ENCODE peak calls at places on chromosomes 4 and X, in five cellular contexts. One of them, this sample, is unnamed.

GRCh38 chr4:157012781-157013180 is 41.2 kb upstream of the PDGFC start:
- DNase-seq in ovary: no peak
- DNase-seq in sigmoid colon: no peak
- DNase-seq in suprapubic skin: no peak
- DNase-seq in SK-N-SH: no peak
- DNase-seq in this sample: no peak

GRCh38 chrX:131741103-131741581 is 197.3 kb downstream of the OR13H1 start:
- DNase-seq in ovary: peak; percentile 92
- DNase-seq in sigmoid colon: peak; percentile 94
- DNase-seq in suprapubic skin: peak; percentile 85
- DNase-seq in SK-N-SH: peak; percentile 48
- DNase-seq in this sample: peak; percentile 91

GRCh38 chrX:138877746-138878145 is 166.2 kb upstream of the FGF13 start:
- DNase-seq in ovary: no peak
- DNase-seq in sigmoid colon: no peak
- DNase-seq in suprapubic skin: no peak
- DNase-seq in SK-N-SH: no peak
- DNase-seq in this sample: no peak

GRCh38 chrX:153813161-153813560 is 17.2 kb downstream of the PDZD4 start:
- DNase-seq in ovary: no peak
- DNase-seq in sigmoid colon: no peak
- DNase-seq in suprapubic skin: no peak
- DNase-seq in SK-N-SH: no peak
- DNase-seq in this sample: no peak

GRCh38 chrX:153426204-153426603 is 14.9 kb downstream of the ZFP92 start:
- DNase-seq in ovary: no peak
- DNase-seq in sigmoid colon: no peak
- DNase-seq in suprapubic skin: no peak
- DNase-seq in SK-N-SH: no peak
- DNase-seq in this sample: no peak

GRCh38 chr4:147994076-147994475 is 262.2 kb downstream of the ARHGAP10 start:
- DNase-seq in ovary: no peak
- DNase-seq in sigmoid colon: no peak
- DNase-seq in suprapubic skin: no peak
- DNase-seq in SK-N-SH: no peak
- DNase-seq in this sample: no peak

GRCh38 chr4:159906051-159906450 is 803.2 kb downstream of the RAPGEF2 start:
- DNase-seq in ovary: no peak
- DNase-seq in sigmoid colon: no peak
- DNase-seq in suprapubic skin: no peak
- DNase-seq in SK-N-SH: no peak
- DNase-seq in this sample: no peak

GRCh38 chrX:20988118-20988517 is 386.1 kb upstream of the CNKSR2 start:
- DNase-seq in ovary: no peak
- DNase-seq in sigmoid colon: no peak
- DNase-seq in suprapubic skin: no peak
- DNase-seq in SK-N-SH: no peak
- DNase-seq in this sample: no peak

GRCh38 chrX:40949071-40949470 is 136.2 kb upstream of the USP9X start:
- DNase-seq in ovary: no peak
- DNase-seq in sigmoid colon: no peak
- DNase-seq in suprapubic skin: no peak
- DNase-seq in SK-N-SH: no peak
- DNase-seq in this sample: no peak

GRCh38 chr4:113700602-113701150 is 60.9 kb downstream of the CAMK2D start:
- DNase-seq in ovary: no peak
- DNase-seq in sigmoid colon: no peak
- DNase-seq in suprapubic skin: no peak
- DNase-seq in SK-N-SH: no peak
- DNase-seq in this sample: no peak

GRCh38 chr4:186717556-186717955 is 6.1 kb downstream of the FAT1 start:
- DNase-seq in ovary: no peak
- DNase-seq in sigmoid colon: no peak
- DNase-seq in suprapubic skin: no peak
- DNase-seq in SK-N-SH: no peak
- DNase-seq in this sample: no peak

GRCh38 chr4:139281212-139281611 is 1.2 kb upstream of the MGARP start:
- DNase-seq in ovary: no peak
- DNase-seq in sigmoid colon: no peak
- DNase-seq in suprapubic skin: no peak
- DNase-seq in SK-N-SH: no peak
- DNase-seq in this sample: no peak

GRCh38 chr4:182808673-182809416 is 108.3 kb downstream of the DCTD start:
- DNase-seq in ovary: no peak
- DNase-seq in sigmoid colon: no peak
- DNase-seq in suprapubic skin: no peak
- DNase-seq in SK-N-SH: no peak
- DNase-seq in this sample: no peak

GRCh38 chr4:152591361-152591760 is 55.5 kb upstream of the FBXW7 start:
- DNase-seq in ovary: peak; percentile 23
- DNase-seq in sigmoid colon: peak; percentile 85
- DNase-seq in suprapubic skin: peak; percentile 78
- DNase-seq in SK-N-SH: no peak
- DNase-seq in this sample: peak; percentile 63

GRCh38 chr4:187618701-187619278 is 376.8 kb upstream of the ZFP42 start:
- DNase-seq in ovary: no peak
- DNase-seq in sigmoid colon: no peak
- DNase-seq in suprapubic skin: no peak
- DNase-seq in SK-N-SH: no peak
- DNase-seq in this sample: no peak

GRCh38 chr4:37471971-37472370 is 214.2 kb downstream of the RELL1 start:
- DNase-seq in ovary: no peak
- DNase-seq in sigmoid colon: no peak
- DNase-seq in suprapubic skin: no peak
- DNase-seq in SK-N-SH: no peak
- DNase-seq in this sample: peak; percentile 26

GRCh38 chr4:73735231-73735630 is 5.1 kb upstream of the CXCL8 start:
- DNase-seq in ovary: no peak
- DNase-seq in sigmoid colon: no peak
- DNase-seq in suprapubic skin: no peak
- DNase-seq in SK-N-SH: no peak
- DNase-seq in this sample: no peak

GRCh38 chr4:138405934-138406567 is 163.9 kb upstream of the SLC7A11 start:
- DNase-seq in ovary: no peak
- DNase-seq in sigmoid colon: no peak
- DNase-seq in suprapubic skin: no peak
- DNase-seq in SK-N-SH: no peak
- DNase-seq in this sample: no peak

GRCh38 chr4:129429566-129430339 is 333.8 kb downstream of the C4orf33 start:
- DNase-seq in ovary: no peak
- DNase-seq in sigmoid colon: no peak
- DNase-seq in suprapubic skin: no peak
- DNase-seq in SK-N-SH: no peak
- DNase-seq in this sample: no peak

GRCh38 chrX:104193485-104193884 is 27.2 kb downstream of the FAM199X start:
- DNase-seq in ovary: no peak
- DNase-seq in sigmoid colon: no peak
- DNase-seq in suprapubic skin: no peak
- DNase-seq in SK-N-SH: no peak
- DNase-seq in this sample: no peak

GRCh38 chr4:95124906-95125504 is 367.2 kb downstream of the BMPR1B start:
- DNase-seq in ovary: peak; percentile 37
- DNase-seq in sigmoid colon: no peak
- DNase-seq in suprapubic skin: no peak
- DNase-seq in SK-N-SH: peak; percentile 36
- DNase-seq in this sample: no peak

GRCh38 chr4:10326075-10326474 is 131.2 kb downstream of the ZNF518B start:
- DNase-seq in ovary: no peak
- DNase-seq in sigmoid colon: no peak
- DNase-seq in suprapubic skin: no peak
- DNase-seq in SK-N-SH: no peak
- DNase-seq in this sample: no peak

GRCh38 chr4:10320130-10320529 is 137.1 kb downstream of the ZNF518B start:
- DNase-seq in ovary: no peak
- DNase-seq in sigmoid colon: no peak
- DNase-seq in suprapubic skin: no peak
- DNase-seq in SK-N-SH: no peak
- DNase-seq in this sample: no peak

GRCh38 chr4:10316851-10317250 is 140.4 kb downstream of the ZNF518B start:
- DNase-seq in ovary: no peak
- DNase-seq in sigmoid colon: no peak
- DNase-seq in suprapubic skin: no peak
- DNase-seq in SK-N-SH: no peak
- DNase-seq in this sample: no peak

GRCh38 chr4:10317345-10317744 is 139.9 kb downstream of the ZNF518B start:
- DNase-seq in ovary: no peak
- DNase-seq in sigmoid colon: no peak
- DNase-seq in suprapubic skin: no peak
- DNase-seq in SK-N-SH: no peak
- DNase-seq in this sample: no peak

DNA sequence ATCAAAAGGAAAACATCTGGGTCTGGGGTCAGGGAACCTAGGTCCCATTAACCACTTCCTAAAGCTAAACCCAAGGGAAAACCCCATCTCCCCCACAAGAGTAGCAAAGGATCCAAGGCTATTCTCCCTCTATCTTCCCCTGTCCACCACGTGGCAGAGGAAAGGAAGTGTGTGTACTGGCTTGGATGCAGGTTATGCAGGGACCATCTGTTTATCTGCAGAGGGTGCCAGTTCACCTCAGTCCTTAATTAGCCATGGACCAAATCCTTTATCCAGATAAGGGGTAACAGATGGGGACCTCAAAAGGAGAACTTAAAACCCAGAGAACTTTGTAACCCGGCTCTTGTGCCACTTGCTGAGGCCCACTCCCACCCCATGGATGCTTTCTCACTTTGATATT is 135.3 kb downstream of the ZNF518B start:
- DNase-seq in ovary: no peak
- DNase-seq in sigmoid colon: no peak
- DNase-seq in suprapubic skin: no peak
- DNase-seq in SK-N-SH: no peak
- DNase-seq in this sample: no peak
- H3K36me3 ChIP-seq in ovary: no peaks in the 10 kb centered on the region
- H3K36me3 ChIP-seq in sigmoid colon: no peaks in the 10 kb centered on the region
- H3K36me3 ChIP-seq in suprapubic skin: no peaks in the 10 kb centered on the region
- H3K36me3 ChIP-seq in SK-N-SH: no peaks in the 10 kb centered on the region
- H3K36me3 ChIP-seq in this sample: no peaks in the 10 kb centered on the region

GRCh38 chr4:79958511-79959264 is 114.3 kb downstream of the ANTXR2 start:
- DNase-seq in ovary: no peak
- DNase-seq in sigmoid colon: no peak
- DNase-seq in suprapubic skin: no peak
- DNase-seq in SK-N-SH: no peak
- DNase-seq in this sample: no peak

GRCh38 chr4:79964020-79964714 is 108.9 kb downstream of the ANTXR2 start:
- DNase-seq in ovary: no peak
- DNase-seq in sigmoid colon: no peak
- DNase-seq in suprapubic skin: no peak
- DNase-seq in SK-N-SH: no peak
- DNase-seq in this sample: no peak

GRCh38 chr4:79964715-79965345 is 108.2 kb downstream of the ANTXR2 start:
- DNase-seq in ovary: no peak
- DNase-seq in sigmoid colon: peak; percentile 59
- DNase-seq in suprapubic skin: no peak
- DNase-seq in SK-N-SH: no peak
- DNase-seq in this sample: no peak

DNA sequence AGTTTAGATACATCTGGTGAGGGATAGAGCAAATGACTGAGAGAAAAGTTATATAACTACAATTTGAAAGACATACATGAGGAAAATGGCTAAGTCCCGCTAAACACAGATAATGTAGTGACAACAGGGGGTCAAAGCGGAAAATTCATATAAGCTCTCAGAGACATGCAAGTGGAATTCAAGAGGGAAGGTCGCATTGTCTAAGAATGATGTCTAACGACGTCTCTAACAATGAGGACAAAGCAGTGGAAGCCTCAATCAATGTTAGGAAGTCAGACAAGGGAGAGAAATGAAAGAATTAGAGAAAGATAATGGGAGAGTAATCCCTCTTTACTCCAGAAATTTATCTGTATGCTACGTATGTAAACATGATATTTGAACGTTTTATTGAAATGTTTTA is 113.4 kb downstream of the ANTXR2 start:
- DNase-seq in ovary: no peak
- DNase-seq in sigmoid colon: no peak
- DNase-seq in suprapubic skin: no peak
- DNase-seq in SK-N-SH: no peak
- DNase-seq in this sample: no peak
- TF ChIP-seq EP300 in ovary: no peak
- TF ChIP-seq EP300 in sigmoid colon: no peak
- TF ChIP-seq EP300 in suprapubic skin: no peak
- TF ChIP-seq EP300 in SK-N-SH: no peak
- TF ChIP-seq EP300 in this sample: no peak

GRCh38 chrX:9980927-9981326 is 13.8 kb downstream of the CLDN34 start:
- DNase-seq in ovary: no peak
- DNase-seq in sigmoid colon: no peak
- DNase-seq in suprapubic skin: no peak
- DNase-seq in SK-N-SH: no peak
- DNase-seq in this sample: no peak
- H3K27ac ChIP-seq in ovary: no peak overlapping the region
- H3K27ac ChIP-seq in sigmoid colon: no peak overlapping the region
- H3K27ac ChIP-seq in suprapubic skin: no peak overlapping the region
- H3K27ac ChIP-seq in SK-N-SH: no peak overlapping the region
- H3K27ac ChIP-seq in this sample: no peak overlapping the region

GRCh38 chr4:6999172-7000086 is 43.7 kb upstream of the TADA2B start:
- DNase-seq in ovary: no peak
- DNase-seq in sigmoid colon: no peak
- DNase-seq in suprapubic skin: no peak
- DNase-seq in SK-N-SH: no peak
- DNase-seq in this sample: no peak
- H3K36me3 ChIP-seq in ovary: no peaks in the 10 kb centered on the region
- H3K36me3 ChIP-seq in sigmoid colon: peaks cover 39% of the 10 kb centered on the region
- H3K36me3 ChIP-seq in suprapubic skin: peaks cover 88% of the 10 kb centered on the region
- H3K36me3 ChIP-seq in SK-N-SH: peaks cover 9% of the 10 kb centered on the region
- H3K36me3 ChIP-seq in this sample: peaks cover 11% of the 10 kb centered on the region

GRCh38 chr4:93217423-93217822 is 611.1 kb upstream of the ATOH1 start:
- DNase-seq in ovary: no peak
- DNase-seq in sigmoid colon: no peak
- DNase-seq in suprapubic skin: no peak
- DNase-seq in SK-N-SH: no peak
- DNase-seq in this sample: no peak
- TF ChIP-seq EP300 in ovary: no peak
- TF ChIP-seq EP300 in sigmoid colon: no peak
- TF ChIP-seq EP300 in suprapubic skin: no peak
- TF ChIP-seq EP300 in SK-N-SH: no peak
- TF ChIP-seq EP300 in this sample: no peak

GRCh38 chr4:39542633-39543393 is 15.6 kb upstream of the UGDH start:
- DNase-seq in ovary: no peak
- DNase-seq in sigmoid colon: no peak
- DNase-seq in suprapubic skin: no peak
- DNase-seq in SK-N-SH: no peak
- DNase-seq in this sample: no peak
- H3K27ac ChIP-seq in ovary: no peak overlapping the region
- H3K27ac ChIP-seq in sigmoid colon: no peak overlapping the region
- H3K27ac ChIP-seq in suprapubic skin: no peak overlapping the region
- H3K27ac ChIP-seq in SK-N-SH: no peak overlapping the region
- H3K27ac ChIP-seq in this sample: no peak overlapping the region